ENCODE peak calls at places on chromosome 12, in ten cellular contexts. C, R, V, U, D, J, P, X, K and T are unnamed samples.
A peak's percentile ranks its signal among the peaks of the same experiment; 100 is the strongest.

GRCh38 chr12:109727746-109728726 is 14.4 kb downstream of the FAM222A start:
- DNase-seq in D (no peak), P (peak; percentile 19), J (no peak), K (no peak), C (no peak), V (no peak), X (no peak), U (no peak), R (no peak), T (no peak)

GRCh38 chr12:38053655-38054464 is 262.7 kb upstream of the ALG10B start:
- DNase-seq in X (no peak), P (peak; percentile 60), U (peak; percentile 70), K (no peak), J (peak; percentile 85), R (no peak), V (no peak), D (no peak), C (peak; percentile 59), T (peak; percentile 58)

GRCh38 chr12:119780786-119781434 is 96.2 kb downstream of the CIT start:
- DNase-seq in R (peak; percentile 23), D (peak; percentile 55), J (peak; percentile 57), K (no peak), V (peak; percentile 39), X (peak; percentile 26), P (peak; percentile 59), C (peak; percentile 56), U (peak; percentile 37), T (peak; percentile 51)

GRCh38 chr12:121861549-121862254 is 3.0 kb upstream of the HPD start:
- DNase-seq in J (no peak), V (no peak), R (no peak), D (peak; percentile 44), X (peak; percentile 16), U (peak; percentile 45), C (no peak), P (peak; percentile 60), K (no peak), T (no peak)

GRCh38 chr12:106342397-106343212 is 14.9 kb upstream of the POLR3B start:
- DNase-seq in J (peak; percentile 44), K (no peak), U (peak; percentile 39), R (peak; percentile 90), X (peak; percentile 70), C (peak; percentile 68), P (no peak), V (no peak), D (no peak), T (no peak)

GRCh38 chr12:59891180-59891579 is 295.4 kb downstream of the SLC16A7 start:
- DNase-seq in V (no peak), R (no peak), C (no peak), K (no peak), U (no peak), D (no peak), J (no peak), X (no peak), P (no peak), T (no peak)

GRCh38 chr12:111451649-111452129 is 46.0 kb downstream of the SH2B3 start:
- DNase-seq in P (peak; percentile 62), C (peak; percentile 28), X (no peak), D (peak; percentile 39), K (no peak), J (peak; percentile 56), U (peak; percentile 53), R (no peak), V (peak; percentile 24), T (no peak)

GRCh38 chr12:56682323-56682722 is 5.8 kb downstream of the PTGES3 start:
- DNase-seq in U (no peak), P (no peak), X (no peak), J (no peak), K (no peak), V (no peak), C (no peak), R (no peak), D (no peak), T (no peak)

GRCh38 chr12:107955966-107956643 is 173.0 kb upstream of the WSCD2 start:
- DNase-seq in C (no peak), R (no peak), K (no peak), P (no peak), V (no peak), D (no peak), U (no peak), X (no peak), J (no peak), T (no peak)

GRCh38 chr12:65565601-65566560 is 258.4 kb upstream of the HMGA2 start:
- DNase-seq in R (no peak), D (no peak), K (no peak), X (peak; percentile 99), J (peak; percentile 17), U (no peak), C (no peak), P (no peak), V (no peak), T (no peak)

DNA sequence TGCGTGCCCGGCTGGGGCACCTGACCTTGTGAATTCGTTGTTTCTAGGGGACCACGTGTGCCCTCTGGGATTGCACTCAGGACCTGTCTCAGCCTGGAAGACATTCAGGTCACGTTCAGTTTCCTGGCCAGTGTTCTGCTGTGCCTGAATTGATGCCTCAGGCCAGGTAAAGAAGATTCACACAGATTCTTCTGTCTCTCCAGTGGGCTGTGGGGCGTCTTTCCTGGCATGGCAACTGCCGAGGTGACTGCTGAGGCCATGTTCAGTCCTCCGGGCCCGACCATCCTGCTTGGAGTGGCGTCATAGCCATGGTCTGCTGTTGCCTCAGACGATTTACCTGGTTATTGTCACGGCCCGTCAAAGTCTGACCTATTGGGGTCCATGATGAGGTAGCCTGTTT is 13.5 kb downstream of the ZNF605 start:
- DNase-seq in P (no peak), R (no peak), V (no peak), K (no peak), X (no peak), D (no peak), C (no peak), U (no peak), J (no peak), T (no peak)
- H3K9me3 ChIP-seq in P (no peaks in the 10 kb centered on the region), R (no peaks in the 10 kb centered on the region), V (peaks cover 13% of the 10 kb centered on the region), K (peaks cover 81% of the 10 kb centered on the region), X (peaks cover 43% of the 10 kb centered on the region), D (no peaks in the 10 kb centered on the region), C (peaks cover 2% of the 10 kb centered on the region), U (peaks cover 74% of the 10 kb centered on the region), J (peaks cover 78% of the 10 kb centered on the region), T (peaks cover 15% of the 10 kb centered on the region)

GRCh38 chr12:93526786-93527428 is 45.6 kb upstream of the SOCS2 start:
- DNase-seq in X (peak; percentile 98), V (peak; percentile 61), R (no peak), U (peak; percentile 86), K (no peak), P (no peak), J (peak; percentile 92), C (peak; percentile 38), D (peak; percentile 15), T (peak; percentile 84)

GRCh38 chr12:93533310-93533709 is 39.2 kb upstream of the SOCS2 start:
- DNase-seq in P (no peak), R (no peak), D (no peak), X (no peak), K (no peak), U (no peak), J (no peak), C (peak; percentile 1), V (no peak), T (no peak)

GRCh38 chr12:93524386-93525133 is 47.9 kb upstream of the SOCS2 start:
- DNase-seq in P (no peak), V (no peak), D (no peak), C (no peak), K (no peak), R (no peak), J (peak; percentile 72), X (no peak), U (peak; percentile 9), T (no peak)

GRCh38 chr12:93536111-93536765 is 36.2 kb upstream of the SOCS2 start:
- DNase-seq in C (peak; percentile 4), X (no peak), K (no peak), P (peak; percentile 19), D (no peak), J (no peak), U (no peak), R (no peak), V (no peak), T (no peak)

GRCh38 chr12:93530358-93530757 is 42.1 kb upstream of the SOCS2 start:
- DNase-seq in R (no peak), K (no peak), V (no peak), C (no peak), U (no peak), P (no peak), D (no peak), J (no peak), X (no peak), T (no peak)
- TF ChIP-seq CTCF in R (no peak), K (no peak), V (no peak), C (no peak), U (no peak), P (no peak), D (no peak), J (no peak), X (no peak), T (no peak)

GRCh38 chr12:4201333-4202105 is 72.0 kb upstream of the CCND2 start:
- DNase-seq in V (no peak), X (no peak), J (no peak), D (no peak), U (no peak), R (no peak), K (no peak), P (no peak), C (no peak), T (no peak)

GRCh38 chr12:4203772-4204376 is 69.7 kb upstream of the CCND2 start:
- DNase-seq in K (no peak), J (no peak), C (no peak), R (no peak), X (no peak), V (no peak), P (no peak), D (no peak), U (no peak), T (no peak)

GRCh38 chr12:4197922-4198763 is 75.4 kb upstream of the CCND2 start:
- DNase-seq in K (no peak), V (no peak), U (no peak), P (no peak), C (no peak), R (no peak), X (no peak), J (no peak), D (no peak), T (no peak)

GRCh38 chr12:4202918-4203317 is 70.6 kb upstream of the CCND2 start:
- DNase-seq in P (no peak), J (no peak), U (no peak), X (no peak), D (no peak), C (no peak), R (no peak), K (no peak), V (no peak), T (no peak)

DNA sequence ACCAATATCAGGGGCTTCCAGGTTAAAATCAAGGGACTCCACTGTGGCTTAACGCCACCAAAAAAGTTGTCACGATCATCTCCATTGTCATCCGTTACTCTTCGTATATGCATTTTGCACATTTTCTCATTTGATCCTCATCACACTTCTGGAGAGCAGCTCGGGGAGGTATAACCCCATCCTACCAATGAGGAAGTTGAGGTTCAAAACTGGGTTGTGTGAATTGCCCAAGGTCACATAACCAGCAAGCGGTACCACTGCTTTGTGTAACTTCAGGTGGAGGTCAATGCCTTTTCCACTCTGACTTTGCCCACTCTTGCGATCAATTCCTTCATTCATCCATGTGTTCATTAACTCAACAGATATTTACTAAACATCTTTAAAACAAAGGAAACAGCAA is 71.1 kb upstream of the CCND2 start:
- DNase-seq in K (no peak), V (no peak), R (no peak), X (no peak), C (no peak), D (no peak), P (no peak), J (no peak), U (no peak), T (no peak)
- H3K9me3 ChIP-seq in K (no peaks in the 10 kb centered on the region), V (no peaks in the 10 kb centered on the region), R (no peaks in the 10 kb centered on the region), X (peaks cover 4% of the 10 kb centered on the region), C (no peaks in the 10 kb centered on the region), D (no peaks in the 10 kb centered on the region), P (no peaks in the 10 kb centered on the region), J (no peaks in the 10 kb centered on the region), U (no peaks in the 10 kb centered on the region), T (no peaks in the 10 kb centered on the region)

GRCh38 chr12:7387289-7387688 is 56.7 kb downstream of the CD163L1 start:
- DNase-seq in P (no peak), X (no peak), V (no peak), K (no peak), C (no peak), J (no peak), U (no peak), D (no peak), R (no peak), T (no peak)
- TF ChIP-seq CTCF in P (no peak), X (no peak), V (peak; percentile 4), K (no peak), C (no peak), J (no peak), U (no peak), D (no peak), R (no peak), T (no peak)